ENCODE peak calls at places on chromosomes 13 and 19, in eight cellular contexts. One of them, this sample, is unnamed.

GRCh38 chr19:41895745-41896580 is 13.0 kb downstream of the ARHGEF1 start:
- DNase-seq in esophagus muscularis mucosa: no peak
- DNase-seq in kidney: no peak
- DNase-seq in heart right ventricle: no peak
- DNase-seq in tibial artery: no peak
- DNase-seq in breast epithelium: no peak
- DNase-seq in IMR-90: no peak
- DNase-seq in pancreas: no peak
- DNase-seq in this sample: no peak

GRCh38 chr19:31083122-31083521 is 266.1 kb downstream of the TSHZ3 start:
- DNase-seq in esophagus muscularis mucosa: no peak
- DNase-seq in kidney: no peak
- DNase-seq in heart right ventricle: no peak
- DNase-seq in tibial artery: no peak
- DNase-seq in breast epithelium: no peak
- DNase-seq in IMR-90: no peak
- DNase-seq in pancreas: no peak
- DNase-seq in this sample: no peak

GRCh38 chr19:34253711-34254551 is 423 bp upstream of the GARRE1 start:
- DNase-seq in esophagus muscularis mucosa: no peak
- DNase-seq in kidney: peak; percentile 95
- DNase-seq in heart right ventricle: peak; percentile 90
- DNase-seq in tibial artery: peak; percentile 82
- DNase-seq in breast epithelium: peak; percentile 77
- DNase-seq in IMR-90: peak; percentile 47
- DNase-seq in pancreas: peak; percentile 86
- DNase-seq in this sample: peak; percentile 32

GRCh38 chr19:56637976-56638555 is 4.9 kb upstream of the SMIM17 start:
- DNase-seq in esophagus muscularis mucosa: no peak
- DNase-seq in kidney: peak; percentile 88
- DNase-seq in heart right ventricle: peak; percentile 89
- DNase-seq in tibial artery: peak; percentile 39
- DNase-seq in breast epithelium: peak; percentile 76
- DNase-seq in IMR-90: peak; percentile 65
- DNase-seq in pancreas: peak; percentile 51
- DNase-seq in this sample: no peak

GRCh38 chr19:15238639-15239155 is 6.4 kb upstream of the EPHX3 start:
- DNase-seq in esophagus muscularis mucosa: no peak
- DNase-seq in kidney: no peak
- DNase-seq in heart right ventricle: no peak
- DNase-seq in tibial artery: no peak
- DNase-seq in breast epithelium: no peak
- DNase-seq in IMR-90: no peak
- DNase-seq in pancreas: no peak
- DNase-seq in this sample: no peak

GRCh38 chr19:33096005-33096404 is 15.0 kb downstream of the GPATCH1 start:
- DNase-seq in esophagus muscularis mucosa: no peak
- DNase-seq in kidney: no peak
- DNase-seq in heart right ventricle: no peak
- DNase-seq in tibial artery: no peak
- DNase-seq in breast epithelium: no peak
- DNase-seq in IMR-90: no peak
- DNase-seq in pancreas: no peak
- DNase-seq in this sample: no peak

GRCh38 chr19:51354742-51355148 is 11.4 kb downstream of the ETFB start:
- DNase-seq in esophagus muscularis mucosa: no peak
- DNase-seq in kidney: no peak
- DNase-seq in heart right ventricle: no peak
- DNase-seq in tibial artery: no peak
- DNase-seq in breast epithelium: no peak
- DNase-seq in IMR-90: peak; percentile 19
- DNase-seq in pancreas: no peak
- DNase-seq in this sample: no peak

GRCh38 chr19:31127132-31127967 is 221.9 kb downstream of the TSHZ3 start:
- DNase-seq in esophagus muscularis mucosa: no peak
- DNase-seq in kidney: no peak
- DNase-seq in heart right ventricle: no peak
- DNase-seq in tibial artery: no peak
- DNase-seq in breast epithelium: no peak
- DNase-seq in IMR-90: peak; percentile 99
- DNase-seq in pancreas: no peak
- DNase-seq in this sample: no peak

GRCh38 chr13:51814825-51815650 is 11.1 kb upstream of the DHRS12 start:
- DNase-seq in esophagus muscularis mucosa: no peak
- DNase-seq in kidney: no peak
- DNase-seq in heart right ventricle: peak; percentile 66
- DNase-seq in tibial artery: peak; percentile 41
- DNase-seq in breast epithelium: no peak
- DNase-seq in IMR-90: peak; percentile 50
- DNase-seq in pancreas: peak; percentile 79
- DNase-seq in this sample: no peak

GRCh38 chr19:4647676-4648644 is 8.6 kb downstream of the TNFAIP8L1 start:
- DNase-seq in esophagus muscularis mucosa: no peak
- DNase-seq in kidney: peak; percentile 84
- DNase-seq in heart right ventricle: peak; percentile 90
- DNase-seq in tibial artery: no peak
- DNase-seq in breast epithelium: no peak
- DNase-seq in IMR-90: no peak
- DNase-seq in pancreas: no peak
- DNase-seq in this sample: no peak

GRCh38 chr19:28878862-28879566 is 333.9 kb downstream of the UQCRFS1 start:
- DNase-seq in esophagus muscularis mucosa: no peak
- DNase-seq in kidney: no peak
- DNase-seq in heart right ventricle: peak; percentile 61
- DNase-seq in tibial artery: peak; percentile 58
- DNase-seq in breast epithelium: peak; percentile 67
- DNase-seq in IMR-90: peak; percentile 71
- DNase-seq in pancreas: peak; percentile 67
- DNase-seq in this sample: no peak

GRCh38 chr13:114151565-114152284 is 19.3 kb upstream of the RASA3 start:
- DNase-seq in esophagus muscularis mucosa: no peak
- DNase-seq in kidney: peak; percentile 53
- DNase-seq in heart right ventricle: no peak
- DNase-seq in tibial artery: no peak
- DNase-seq in breast epithelium: no peak
- DNase-seq in IMR-90: no peak
- DNase-seq in pancreas: no peak
- DNase-seq in this sample: no peak

GRCh38 chr19:58154287-58154678 is 3.7 kb upstream of the ZNF329 start:
- DNase-seq in esophagus muscularis mucosa: no peak
- DNase-seq in kidney: peak; percentile 85
- DNase-seq in heart right ventricle: peak; percentile 37
- DNase-seq in tibial artery: peak; percentile 22
- DNase-seq in breast epithelium: peak; percentile 63
- DNase-seq in IMR-90: peak; percentile 24
- DNase-seq in pancreas: peak; percentile 48
- DNase-seq in this sample: no peak

DNA sequence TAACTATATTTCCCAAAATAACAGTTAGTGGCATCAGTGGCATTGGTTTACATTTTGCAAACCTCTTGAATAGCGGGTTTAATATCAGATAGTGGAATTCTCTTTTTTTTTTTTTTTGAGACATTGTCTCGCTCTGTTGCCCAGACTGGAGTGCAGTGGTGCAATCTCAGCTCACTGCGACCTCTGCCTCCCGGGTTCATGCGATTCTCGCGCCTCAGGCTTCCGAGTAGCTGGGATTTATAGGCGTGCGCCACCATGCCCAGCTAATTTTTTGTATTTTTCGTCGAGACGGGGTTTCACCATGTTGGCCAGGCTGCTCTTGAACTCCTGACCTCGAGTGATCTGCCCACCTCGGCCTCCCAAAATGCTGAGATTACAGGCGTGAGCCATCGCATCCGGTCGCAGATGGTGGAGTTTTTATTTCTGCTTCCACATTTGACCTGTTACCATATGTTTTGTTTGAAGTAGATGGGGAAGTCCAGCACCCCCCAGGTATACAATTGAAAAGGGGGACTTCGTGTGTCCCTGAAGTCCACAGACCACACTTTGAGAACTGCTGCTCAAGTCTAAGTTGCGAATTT is 40.5 kb upstream of the XPO4 start:
- DNase-seq in esophagus muscularis mucosa: no peak
- DNase-seq in kidney: no peak
- DNase-seq in heart right ventricle: no peak
- DNase-seq in tibial artery: no peak
- DNase-seq in breast epithelium: no peak
- DNase-seq in IMR-90: no peak
- DNase-seq in pancreas: no peak
- DNase-seq in this sample: no peak
- H3K27ac ChIP-seq in esophagus muscularis mucosa: peak overlapping the region; percentile 75
- H3K27ac ChIP-seq in kidney: peak overlapping the region; percentile 9
- H3K27ac ChIP-seq in heart right ventricle: no peak overlapping the region
- H3K27ac ChIP-seq in tibial artery: peak overlapping the region; percentile 70
- H3K27ac ChIP-seq in breast epithelium: peak overlapping the region; percentile 66
- H3K27ac ChIP-seq in IMR-90: peak overlapping the region; percentile 3
- H3K27ac ChIP-seq in pancreas: no peak overlapping the region
- H3K27ac ChIP-seq in this sample: peak overlapping the region; percentile 58

DNA sequence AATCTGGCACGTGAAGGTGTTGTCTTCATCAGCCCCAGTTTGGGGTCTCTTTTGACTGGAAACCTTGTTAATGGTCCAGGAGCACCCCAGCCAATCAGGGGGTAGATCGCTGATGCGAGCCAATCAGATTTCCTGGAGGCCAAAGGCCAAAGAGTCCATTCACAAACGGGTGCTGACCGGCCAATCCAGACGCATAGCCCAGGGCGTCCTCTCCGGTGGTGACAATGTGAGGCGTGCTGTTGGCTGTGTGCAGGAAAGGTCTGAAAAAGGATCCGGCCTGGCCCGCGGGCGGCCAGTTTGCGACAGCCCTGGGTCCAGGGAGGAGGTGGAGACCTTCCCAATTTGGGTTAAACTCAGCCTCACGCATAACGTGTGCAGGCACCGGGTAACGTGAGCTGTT is 3.1 kb downstream of the MAST3 start:
- DNase-seq in esophagus muscularis mucosa: no peak
- DNase-seq in kidney: no peak
- DNase-seq in heart right ventricle: no peak
- DNase-seq in tibial artery: no peak
- DNase-seq in breast epithelium: no peak
- DNase-seq in IMR-90: no peak
- DNase-seq in pancreas: no peak
- DNase-seq in this sample: no peak
- H3K4me3 ChIP-seq in esophagus muscularis mucosa: no peak overlapping the region
- H3K4me3 ChIP-seq in kidney: no peak overlapping the region
- H3K4me3 ChIP-seq in heart right ventricle: no peak overlapping the region
- H3K4me3 ChIP-seq in tibial artery: no peak overlapping the region
- H3K4me3 ChIP-seq in breast epithelium: no peak overlapping the region
- H3K4me3 ChIP-seq in IMR-90: no peak overlapping the region
- H3K4me3 ChIP-seq in pancreas: no peak overlapping the region
- H3K4me3 ChIP-seq in this sample: no peak overlapping the region

GRCh38 chr13:20709369-20709768 is 5.9 kb downstream of the IL17D start:
- DNase-seq in esophagus muscularis mucosa: no peak
- DNase-seq in kidney: no peak
- DNase-seq in heart right ventricle: no peak
- DNase-seq in tibial artery: no peak
- DNase-seq in breast epithelium: no peak
- DNase-seq in IMR-90: no peak
- DNase-seq in pancreas: no peak
- DNase-seq in this sample: no peak
- H3K27ac ChIP-seq in esophagus muscularis mucosa: peak overlapping the region; percentile 62
- H3K27ac ChIP-seq in kidney: no peak overlapping the region
- H3K27ac ChIP-seq in heart right ventricle: no peak overlapping the region
- H3K27ac ChIP-seq in tibial artery: peak overlapping the region; percentile 44
- H3K27ac ChIP-seq in breast epithelium: no peak overlapping the region
- H3K27ac ChIP-seq in IMR-90: no peak overlapping the region
- H3K27ac ChIP-seq in pancreas: no peak overlapping the region
- H3K27ac ChIP-seq in this sample: no peak overlapping the region

GRCh38 chr19:3642987-3643386 is 16.4 kb upstream of the CACTIN start:
- DNase-seq in esophagus muscularis mucosa: no peak
- DNase-seq in kidney: no peak
- DNase-seq in heart right ventricle: no peak
- DNase-seq in tibial artery: no peak
- DNase-seq in breast epithelium: no peak
- DNase-seq in IMR-90: no peak
- DNase-seq in pancreas: no peak
- DNase-seq in this sample: no peak
- H3K4me3 ChIP-seq in esophagus muscularis mucosa: no peak overlapping the region
- H3K4me3 ChIP-seq in kidney: no peak overlapping the region
- H3K4me3 ChIP-seq in heart right ventricle: no peak overlapping the region
- H3K4me3 ChIP-seq in tibial artery: no peak overlapping the region
- H3K4me3 ChIP-seq in breast epithelium: no peak overlapping the region
- H3K4me3 ChIP-seq in IMR-90: no peak overlapping the region
- H3K4me3 ChIP-seq in pancreas: no peak overlapping the region
- H3K4me3 ChIP-seq in this sample: no peak overlapping the region

DNA sequence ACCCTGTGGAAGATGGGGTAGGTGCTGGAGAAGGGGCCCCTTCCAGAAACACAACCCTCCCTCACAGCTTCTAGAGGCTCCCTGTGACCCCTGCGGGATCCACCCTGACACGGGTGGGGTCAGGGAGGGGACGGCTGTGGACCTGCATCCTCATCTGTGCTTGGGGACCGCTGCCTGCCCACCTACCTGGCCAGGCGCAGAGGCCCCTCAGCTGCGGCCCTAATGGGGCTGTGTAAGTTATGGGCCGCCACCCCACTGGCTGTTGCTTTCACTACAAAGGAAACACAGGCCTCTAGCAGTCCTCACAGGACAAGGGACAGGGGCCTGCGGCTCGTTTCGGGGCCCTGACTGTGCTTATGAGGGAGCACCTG is 7.0 kb upstream of the CTXN1 start:
- DNase-seq in esophagus muscularis mucosa: no peak
- DNase-seq in kidney: peak; percentile 48
- DNase-seq in heart right ventricle: no peak
- DNase-seq in tibial artery: no peak
- DNase-seq in breast epithelium: no peak
- DNase-seq in IMR-90: no peak
- DNase-seq in pancreas: no peak
- DNase-seq in this sample: no peak
- H3K27ac ChIP-seq in esophagus muscularis mucosa: peak overlapping the region; percentile 96
- H3K27ac ChIP-seq in kidney: no peak overlapping the region
- H3K27ac ChIP-seq in heart right ventricle: no peak overlapping the region
- H3K27ac ChIP-seq in tibial artery: peak overlapping the region; percentile 91
- H3K27ac ChIP-seq in breast epithelium: no peak overlapping the region
- H3K27ac ChIP-seq in IMR-90: no peak overlapping the region
- H3K27ac ChIP-seq in pancreas: no peak overlapping the region
- H3K27ac ChIP-seq in this sample: no peak overlapping the region

DNA sequence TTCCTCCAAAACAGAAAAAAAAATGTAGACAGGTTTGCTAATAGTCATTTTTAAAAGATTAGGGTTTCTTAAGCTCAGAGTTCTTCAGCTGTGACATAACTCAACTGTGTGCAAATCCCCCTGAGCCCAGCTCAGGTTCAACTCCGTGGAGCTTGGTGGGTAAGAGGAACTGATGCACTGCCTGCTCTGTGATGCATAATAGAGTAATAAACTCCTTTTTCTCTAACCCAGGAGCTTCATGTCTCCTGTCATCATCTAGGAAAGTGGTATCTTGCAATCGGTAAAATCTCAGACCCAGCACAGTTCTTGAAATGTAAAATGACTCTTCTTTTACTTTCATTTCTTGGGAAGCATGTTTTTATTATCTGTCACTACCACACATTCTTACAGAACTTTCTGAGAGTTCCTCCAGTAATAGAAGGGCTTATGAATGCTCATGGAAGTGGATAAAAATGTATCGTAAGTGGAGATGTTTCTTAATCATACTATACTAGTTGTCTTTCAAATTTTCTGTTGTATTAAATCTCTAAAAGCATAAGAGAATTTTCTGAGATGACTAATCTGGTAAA is 123.8 kb upstream of the PCDH9 start:
- DNase-seq in esophagus muscularis mucosa: no peak
- DNase-seq in kidney: no peak
- DNase-seq in heart right ventricle: no peak
- DNase-seq in tibial artery: no peak
- DNase-seq in breast epithelium: no peak
- DNase-seq in IMR-90: peak; percentile 27
- DNase-seq in pancreas: no peak
- DNase-seq in this sample: no peak
- H3K4me3 ChIP-seq in esophagus muscularis mucosa: peak overlapping the region; percentile 25
- H3K4me3 ChIP-seq in kidney: no peak overlapping the region
- H3K4me3 ChIP-seq in heart right ventricle: no peak overlapping the region
- H3K4me3 ChIP-seq in tibial artery: no peak overlapping the region
- H3K4me3 ChIP-seq in breast epithelium: no peak overlapping the region
- H3K4me3 ChIP-seq in IMR-90: peak overlapping the region; percentile 44
- H3K4me3 ChIP-seq in pancreas: no peak overlapping the region
- H3K4me3 ChIP-seq in this sample: no peak overlapping the region